ENCODE peak calls at places on chromosomes 7 and 10, in four cellular contexts. P is kidney, O is osteoblast, Q is neuronal stem cell. C is an unnamed sample. For H3K9me3, the result is how much of the 10 kb centered on the place peaks cover.

GRCh38 chr7:79361214-79361613 is 92.3 kb downstream of the MAGI2 start:
- DNase-seq in P (no peak), O (no peak), Q (no peak), C (no peak)

GRCh38 chr10:100128951-100129350 is 47.3 kb upstream of the CPN1 start:
- DNase-seq in P (no peak), Q (no peak), O (no peak), C (no peak)

GRCh38 chr10:117546630-117547300 is 4.2 kb downstream of the EMX2 start:
- DNase-seq in O (peak), P (no peak), Q (no peak), C (no peak)

GRCh38 chr10:43322769-43323168 is 48.7 kb upstream of the FXYD4 start:
- DNase-seq in P (peak), O (peak), Q (peak), C (no peak)

GRCh38 chr7:1386623-1387220 is 72.5 kb downstream of the MICALL2 start:
- DNase-seq in Q (no peak), P (no peak), O (peak), C (no peak)

GRCh38 chr10:86355571-86356038 is 11.0 kb downstream of the GRID1 start:
- DNase-seq in O (no peak), P (peak), Q (no peak), C (no peak)

GRCh38 chr10:13143761-13144160 is 17.6 kb upstream of the MCM10 start:
- DNase-seq in Q (no peak), O (no peak), P (no peak), C (no peak)

GRCh38 chr7:122845286-122845685 is 41.0 kb downstream of the CADPS2 start:
- DNase-seq in P (no peak), Q (no peak), O (no peak), C (no peak)

GRCh38 chr10:47065903-47066302 is 154.7 kb downstream of the PTPN20 start:
- DNase-seq in O (no peak), Q (no peak), P (no peak), C (no peak)

DNA sequence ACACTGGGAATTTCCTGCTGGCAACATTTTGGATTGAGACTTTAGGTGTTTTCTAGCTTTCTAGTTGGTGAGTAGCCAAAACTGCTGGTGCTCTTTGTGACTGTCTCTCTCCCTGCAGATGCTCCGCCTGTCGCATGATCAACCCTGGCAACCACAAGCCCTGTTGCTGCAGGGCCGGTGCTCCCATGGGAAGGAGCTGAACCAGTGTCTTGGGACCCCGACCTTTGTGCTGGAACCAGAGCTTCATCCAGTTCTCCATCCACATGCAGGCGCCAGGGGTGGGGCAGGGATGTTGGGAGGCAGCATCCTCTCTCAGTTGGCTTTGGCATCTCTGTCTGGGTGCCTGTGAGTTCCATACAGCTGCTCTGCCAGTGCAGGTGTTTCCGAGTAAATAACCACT is 306.2 kb upstream of the MKI67 start:
- DNase-seq in Q (no peak), P (no peak), O (no peak), C (no peak)
- H3K9me3 ChIP-seq in Q (under half), P (under half), O (under half), C (under half)

DNA sequence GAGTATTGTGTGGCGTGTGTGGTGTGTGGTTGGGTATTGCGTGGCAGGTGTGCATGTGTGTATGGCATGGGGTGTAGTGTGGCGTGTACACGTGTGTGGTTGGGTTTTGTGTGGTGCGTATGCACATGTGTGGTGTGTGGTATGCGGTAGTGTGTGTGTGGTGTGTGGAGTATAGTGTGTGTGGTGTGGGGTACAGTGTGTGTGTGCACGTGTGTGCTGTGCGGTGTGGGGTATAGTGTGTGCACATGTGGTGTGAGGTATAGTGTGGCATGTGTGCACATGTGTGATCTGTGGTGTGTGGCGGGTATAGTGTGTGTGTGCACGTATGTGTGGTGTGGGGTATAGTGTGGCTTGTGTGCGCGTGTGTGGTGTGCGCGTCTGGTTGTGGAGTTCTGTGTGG is 20.9 kb upstream of the UTF1 start:
- DNase-seq in P (peak), Q (no peak), O (no peak), C (no peak)
- H3K9me3 ChIP-seq in P (under half), Q (under half), O (under half), C (under half)

GRCh38 chr7:50801907-50802306 is 19.2 kb upstream of the GRB10 start:
- DNase-seq in O (no peak), P (no peak), Q (no peak), C (no peak)
- H3K9me3 ChIP-seq in O (under half), P (under half), Q (under half), C (under half)

GRCh38 chr10:106336874-106337273 is 827.6 kb downstream of the SORCS1 start:
- DNase-seq in P (no peak), Q (no peak), O (no peak), C (no peak)
- H3K9me3 ChIP-seq in P (under half), Q (under half), O (under half), C (under half)

DNA sequence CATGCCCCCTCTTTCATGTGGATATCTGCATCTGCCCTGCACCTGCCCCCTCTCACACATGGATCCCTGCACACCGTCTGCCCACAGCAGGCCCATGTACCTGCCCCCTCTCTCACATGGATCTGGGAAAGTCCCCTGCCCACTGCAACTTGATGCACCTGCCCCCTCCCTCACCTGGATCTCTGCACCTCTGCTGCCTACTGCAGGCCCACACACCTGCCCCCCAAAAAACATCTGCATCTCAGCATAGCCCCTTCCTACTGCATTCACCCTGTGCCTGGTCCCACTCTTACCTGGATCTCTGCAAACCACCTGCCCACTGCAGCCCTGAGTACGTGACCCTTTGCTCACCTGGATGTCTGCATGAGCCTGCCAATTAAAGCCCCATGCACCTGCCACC is 479.8 kb downstream of the PTPRN2 start:
- DNase-seq in Q (no peak), P (no peak), O (peak), C (no peak)
- H3K9me3 ChIP-seq in Q (under half), P (under half), O (under half), C (under half)

GRCh38 chr10:107056160-107056559 is 108.3 kb downstream of the SORCS1 start:
- DNase-seq in O (no peak), Q (no peak), P (no peak), C (no peak)

GRCh38 chr10:107054469-107055156 is 109.9 kb downstream of the SORCS1 start:
- DNase-seq in Q (no peak), P (no peak), O (no peak), C (no peak)

GRCh38 chr10:107051769-107052168 is 112.7 kb downstream of the SORCS1 start:
- DNase-seq in O (no peak), P (no peak), Q (no peak), C (no peak)
- H3K9me3 ChIP-seq in O (under half), P (under half), Q (under half), C (under half)

C was measured in WERI-Rb-1.